ENCODE peak calls at places on chromosome 6, in ten cellular contexts. A, P, S, B, O, Z, C, V, H and F are unnamed samples.

GRCh38 chr6:10555625-10556309 is 34.6 kb downstream of the GCNT2 start:
- DNase-seq in S (no peak), H (no peak), B (peak; percentile 60), O (peak; percentile 81), V (no peak), A (peak; percentile 28), P (peak; percentile 58), Z (no peak), C (no peak), F (peak; percentile 22)

GRCh38 chr6:154766288-154766687 is 33.1 kb downstream of the SCAF8 start:
- DNase-seq in H (no peak), O (no peak), V (no peak), C (no peak), Z (no peak), S (no peak), P (no peak), A (no peak), B (no peak), F (no peak)

GRCh38 chr6:56101141-56101553 is 146.2 kb downstream of the COL21A1 start:
- DNase-seq in H (no peak), P (no peak), S (peak; percentile 37), Z (no peak), B (no peak), A (no peak), C (no peak), O (no peak), V (peak; percentile 93), F (no peak)

GRCh38 chr6:151154418-151154817 is 85.3 kb upstream of the AKAP12 start:
- DNase-seq in O (no peak), B (peak; percentile 30), Z (no peak), C (no peak), S (peak; percentile 5), V (no peak), P (no peak), H (no peak), A (no peak), F (peak; percentile 56)

GRCh38 chr6:15443119-15443518 is 197.2 kb downstream of the JARID2 start:
- DNase-seq in H (no peak), B (no peak), S (no peak), Z (no peak), O (no peak), C (no peak), A (no peak), V (no peak), P (no peak), F (no peak)

GRCh38 chr6:138194221-138194620 is 24.1 kb downstream of the PBOV1 start:
- DNase-seq in S (no peak), B (peak; percentile 78), Z (no peak), V (no peak), O (no peak), A (no peak), H (peak; percentile 57), C (peak; percentile 78), P (no peak), F (peak; percentile 57)

GRCh38 chr6:131061041-131061770 is 1.8 kb downstream of the EPB41L2 start:
- DNase-seq in C (no peak), V (no peak), Z (no peak), B (no peak), S (no peak), A (no peak), O (no peak), P (peak; percentile 9), H (no peak), F (no peak)

GRCh38 chr6:53066874-53067273 is 1.7 kb downstream of the FBXO9 start:
- DNase-seq in H (no peak), V (no peak), P (no peak), C (no peak), S (no peak), B (no peak), O (no peak), A (no peak), Z (no peak), F (no peak)

GRCh38 chr6:159467473-159468041 is 225.5 kb downstream of the SOD2 start:
- DNase-seq in S (no peak), V (no peak), Z (no peak), C (no peak), P (no peak), B (no peak), A (no peak), O (no peak), H (no peak), F (no peak)

GRCh38 chr6:5149891-5150290 is 64.8 kb downstream of the PPP1R3G start:
- DNase-seq in O (no peak), H (no peak), B (no peak), A (no peak), Z (no peak), S (no peak), C (no peak), V (no peak), P (no peak), F (no peak)

GRCh38 chr6:153092082-153093013 is 38.7 kb downstream of the RGS17 start:
- DNase-seq in O (no peak), P (no peak), A (no peak), Z (no peak), B (no peak), S (no peak), V (no peak), H (no peak), C (no peak), F (no peak)

GRCh38 chr6:109595998-109596397 is 95.0 kb downstream of the AK9 start:
- DNase-seq in Z (no peak), O (no peak), S (peak; percentile 3), H (no peak), V (no peak), B (peak; percentile 3), P (no peak), A (no peak), C (no peak), F (no peak)

GRCh38 chr6:80145509-80145908 is 39.0 kb downstream of the BCKDHB start:
- DNase-seq in B (no peak), H (no peak), S (no peak), P (no peak), O (no peak), V (no peak), Z (no peak), C (no peak), A (no peak), F (no peak)

GRCh38 chr6:96015791-96016776 is at the start of gene FUT9:
- DNase-seq in B (no peak), C (no peak), A (no peak), P (peak; percentile 78), S (peak; percentile 64), V (no peak), H (no peak), O (peak; percentile 53), Z (no peak), F (peak; percentile 81)

GRCh38 chr6:7165002-7165735 is 57.4 kb downstream of the RREB1 start:
- DNase-seq in Z (no peak), V (no peak), A (no peak), C (no peak), S (no peak), O (no peak), B (peak; percentile 55), H (no peak), P (no peak), F (no peak)
- H3K4me1 ChIP-seq in Z (no peaks in the 10 kb centered on the region), V (peaks cover 28% of the 10 kb centered on the region), A (peaks cover 29% of the 10 kb centered on the region), C (peaks cover 75% of the 10 kb centered on the region), S (peaks cover 27% of the 10 kb centered on the region), O (peaks cover 13% of the 10 kb centered on the region), B (peaks cover 73% of the 10 kb centered on the region), H (peaks cover 100% of the 10 kb centered on the region), P (peaks cover 2% of the 10 kb centered on the region), F (peaks cover 8% of the 10 kb centered on the region)

DNA sequence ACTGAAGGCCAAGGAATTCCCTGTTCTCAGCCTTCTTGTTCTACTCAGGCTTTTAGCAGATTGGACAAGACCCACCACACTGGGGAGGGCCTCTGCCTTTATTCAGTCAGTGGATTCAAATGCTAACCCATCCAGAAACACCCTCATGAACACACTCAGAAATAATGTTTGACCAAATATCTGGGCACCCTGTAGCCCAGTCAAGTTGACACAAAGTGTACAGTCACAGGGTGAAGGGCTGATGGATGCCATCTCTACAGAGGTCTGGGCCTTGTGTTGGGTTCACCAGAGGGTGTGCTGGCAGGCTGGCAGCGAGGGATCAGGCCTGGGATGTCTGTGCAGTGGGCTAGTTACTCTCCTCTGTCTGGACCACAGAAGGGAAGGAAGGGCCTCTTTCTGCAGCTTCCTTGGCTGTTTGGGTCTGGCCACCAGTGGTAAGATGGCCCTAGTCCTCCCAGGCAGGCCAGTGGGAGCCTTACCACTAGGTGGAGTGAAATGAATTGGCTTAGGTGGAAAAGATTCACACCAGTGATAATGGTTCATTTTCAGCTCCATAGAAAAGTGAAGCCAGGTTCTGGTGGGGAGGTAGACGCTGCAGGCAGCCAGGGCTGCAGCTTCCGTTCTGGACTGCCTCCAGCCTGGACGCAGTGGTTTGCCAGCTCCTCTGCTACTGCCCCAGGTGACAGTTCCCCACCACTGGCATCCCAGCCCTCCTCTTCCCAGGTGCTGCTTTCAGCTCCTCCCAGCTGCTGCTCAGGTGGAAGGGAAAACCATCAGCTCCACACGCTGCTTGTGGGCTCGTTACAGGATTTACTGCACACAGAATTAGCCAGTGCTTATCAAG is 9.2 kb downstream of the TUBB2A start:
- DNase-seq in H (no peak), S (no peak), V (no peak), Z (no peak), B (no peak), C (no peak), A (no peak), P (no peak), O (no peak), F (peak; percentile 90)
- H3K36me3 ChIP-seq in H (peaks cover under 1% of the 10 kb centered on the region), S (no peaks in the 10 kb centered on the region), V (no peaks in the 10 kb centered on the region), Z (no peaks in the 10 kb centered on the region), B (no peaks in the 10 kb centered on the region), C (no peaks in the 10 kb centered on the region), A (peaks cover 5% of the 10 kb centered on the region), P (peaks cover 79% of the 10 kb centered on the region), O (no peaks in the 10 kb centered on the region), F (peaks cover 10% of the 10 kb centered on the region)

DNA sequence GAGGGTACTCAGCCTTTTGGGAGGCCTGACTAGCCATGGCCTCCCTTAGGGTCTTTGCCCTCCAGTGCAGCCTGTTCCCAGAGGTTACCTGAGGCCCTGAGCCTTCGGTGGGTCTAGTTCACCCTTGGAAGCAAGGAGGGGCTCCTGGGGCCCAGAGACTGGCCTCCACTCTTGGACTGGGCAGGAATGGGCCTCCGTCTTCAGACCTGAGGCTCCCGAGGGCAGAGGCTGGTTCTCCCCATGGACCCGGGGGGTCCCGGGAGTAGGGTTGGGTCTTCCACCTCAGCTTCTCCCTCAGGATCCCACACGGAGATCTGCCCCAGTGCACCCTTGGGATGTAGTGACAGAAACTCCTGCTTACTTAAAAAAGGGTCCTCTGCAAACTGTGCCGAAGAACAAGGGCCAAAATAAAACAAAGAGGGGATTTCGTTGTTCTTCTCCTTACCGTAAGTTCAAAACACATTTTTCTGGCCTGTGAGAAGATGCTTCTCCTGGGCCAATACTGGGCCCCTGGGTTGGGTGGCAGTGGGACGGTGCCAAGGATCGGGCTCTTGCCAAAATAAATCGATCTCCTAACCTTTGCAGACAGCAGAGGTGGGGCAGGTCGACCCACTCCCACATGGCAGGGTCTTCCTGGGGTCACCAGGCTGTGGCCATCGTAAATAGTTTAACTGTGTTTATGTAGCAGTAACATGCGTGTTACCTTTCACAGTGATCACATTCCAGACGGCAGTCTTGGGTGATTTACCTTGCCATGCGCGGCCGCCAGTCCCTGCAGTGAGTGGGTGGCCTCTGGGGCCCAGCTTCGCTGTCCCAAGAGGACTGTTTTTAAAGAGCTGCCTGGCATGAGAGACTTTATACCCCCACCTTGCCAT is 151.8 kb downstream of the VEGFA start:
- DNase-seq in B (no peak), V (no peak), S (no peak), Z (no peak), A (no peak), C (peak; percentile 48), O (peak; percentile 57), P (no peak), H (no peak), F (no peak)
- H3K4me1 ChIP-seq in B (peaks cover 19% of the 10 kb centered on the region), V (peaks cover 12% of the 10 kb centered on the region), S (peaks cover 39% of the 10 kb centered on the region), Z (peaks cover 10% of the 10 kb centered on the region), A (no peaks in the 10 kb centered on the region), C (peaks cover 16% of the 10 kb centered on the region), O (no peaks in the 10 kb centered on the region), P (peaks cover 7% of the 10 kb centered on the region), H (peaks cover 29% of the 10 kb centered on the region), F (peaks cover 15% of the 10 kb centered on the region)

GRCh38 chr6:156967852-156968251 is 190.7 kb downstream of the ARID1B start:
- DNase-seq in S (no peak), H (no peak), V (no peak), B (no peak), Z (no peak), P (no peak), O (no peak), C (no peak), A (no peak), F (no peak)
- H3K36me3 ChIP-seq in S (no peaks in the 10 kb centered on the region), H (no peaks in the 10 kb centered on the region), V (no peaks in the 10 kb centered on the region), B (no peaks in the 10 kb centered on the region), Z (no peaks in the 10 kb centered on the region), P (no peaks in the 10 kb centered on the region), O (no peaks in the 10 kb centered on the region), C (no peaks in the 10 kb centered on the region), A (no peaks in the 10 kb centered on the region), F (no peaks in the 10 kb centered on the region)